ENCODE peak calls at places on chromosomes 12 and 14, in ten cellular contexts. F, G, S, B, Y, C, U, L, O and Z are unnamed samples. For H3K27me3, the result is how much of the 10 kb centered on the place peaks cover.

GRCh38 chr12:41663487-41664258 is 475.6 kb downstream of the PDZRN4 start:
- DNase-seq in F (no peak), G (no peak), S (no peak), B (no peak), Y (no peak), C (no peak), U (no peak), L (peak), O (no peak), Z (no peak)

GRCh38 chr12:96981053-96981452 is 74.0 kb downstream of the NEDD1 start:
- DNase-seq in F (no peak), G (no peak), S (no peak), B (no peak), Y (no peak), C (no peak), U (no peak), L (no peak), O (no peak), Z (peak)

GRCh38 chr12:80837342-80837978 is 100.3 kb downstream of the LIN7A start:
- DNase-seq in F (no peak), G (no peak), S (no peak), B (no peak), Y (no peak), C (no peak), U (peak), L (peak), O (peak), Z (no peak)

GRCh38 chr12:70543444-70543843 is 93.8 kb downstream of the PTPRB start:
- DNase-seq in F (no peak), G (no peak), S (no peak), B (no peak), Y (no peak), C (no peak), U (no peak), L (peak), O (no peak), Z (no peak)

GRCh38 chr12:91763654-91764439 is 381.8 kb downstream of the BTG1 start:
- DNase-seq in F (no peak), G (no peak), S (no peak), B (no peak), Y (no peak), C (no peak), U (no peak), L (no peak), O (no peak), Z (no peak)

GRCh38 chr14:74014299-74014698 is 4.8 kb downstream of the ENTPD5 start:
- DNase-seq in F (no peak), G (no peak), S (no peak), B (no peak), Y (no peak), C (no peak), U (no peak), L (no peak), O (no peak), Z (no peak)

GRCh38 chr14:93018401-93018800 is 95.5 kb downstream of the CHGA start:
- DNase-seq in F (no peak), G (no peak), S (no peak), B (no peak), Y (no peak), C (no peak), U (no peak), L (no peak), O (no peak), Z (no peak)

GRCh38 chr12:98998697-98999299 is 353.7 kb downstream of the APAF1 start:
- DNase-seq in F (no peak), G (no peak), S (no peak), B (no peak), Y (no peak), C (peak), U (no peak), L (peak), O (no peak), Z (no peak)

GRCh38 chr12:76012656-76013055 is 18.9 kb downstream of the PHLDA1 start:
- DNase-seq in F (no peak), G (no peak), S (no peak), B (no peak), Y (no peak), C (no peak), U (no peak), L (no peak), O (no peak), Z (no peak)

DNA sequence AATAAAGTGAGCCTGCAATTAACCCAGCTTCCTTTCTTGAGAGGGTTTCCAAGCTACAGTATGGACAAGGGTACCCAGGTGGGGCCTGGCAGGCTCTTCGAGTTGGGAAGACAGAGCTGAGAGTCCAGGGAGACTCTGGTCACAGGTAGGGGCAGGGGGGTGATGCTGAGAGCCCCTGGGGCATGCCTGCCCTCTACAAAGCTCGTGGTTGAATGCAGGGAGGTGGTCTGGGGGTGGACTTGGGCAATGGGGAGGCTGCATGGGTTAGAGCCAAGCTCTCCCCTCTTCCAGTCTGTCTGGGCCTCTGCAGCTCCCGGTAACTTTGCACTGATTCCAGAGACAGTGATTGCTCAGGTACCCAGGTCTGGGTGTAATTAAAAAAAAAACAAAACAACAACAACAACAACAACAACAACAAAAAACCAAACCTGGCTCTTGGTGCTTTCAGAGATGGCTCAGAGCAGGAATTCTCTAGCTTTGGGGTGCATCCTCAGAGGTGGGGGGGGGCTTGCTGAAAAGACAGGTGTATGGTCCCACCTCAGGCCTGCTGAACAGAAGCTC is 30.8 kb upstream of the PPP2R5C start:
- DNase-seq in F (no peak), G (no peak), S (no peak), B (peak), Y (peak), C (no peak), U (no peak), L (no peak), O (no peak), Z (no peak)
- H3K27me3 ChIP-seq in F (under half), G (under half), S (under half), B (under half), Y (under half), C (under half), U (under half), L (under half), O (under half), Z (under half)

DNA sequence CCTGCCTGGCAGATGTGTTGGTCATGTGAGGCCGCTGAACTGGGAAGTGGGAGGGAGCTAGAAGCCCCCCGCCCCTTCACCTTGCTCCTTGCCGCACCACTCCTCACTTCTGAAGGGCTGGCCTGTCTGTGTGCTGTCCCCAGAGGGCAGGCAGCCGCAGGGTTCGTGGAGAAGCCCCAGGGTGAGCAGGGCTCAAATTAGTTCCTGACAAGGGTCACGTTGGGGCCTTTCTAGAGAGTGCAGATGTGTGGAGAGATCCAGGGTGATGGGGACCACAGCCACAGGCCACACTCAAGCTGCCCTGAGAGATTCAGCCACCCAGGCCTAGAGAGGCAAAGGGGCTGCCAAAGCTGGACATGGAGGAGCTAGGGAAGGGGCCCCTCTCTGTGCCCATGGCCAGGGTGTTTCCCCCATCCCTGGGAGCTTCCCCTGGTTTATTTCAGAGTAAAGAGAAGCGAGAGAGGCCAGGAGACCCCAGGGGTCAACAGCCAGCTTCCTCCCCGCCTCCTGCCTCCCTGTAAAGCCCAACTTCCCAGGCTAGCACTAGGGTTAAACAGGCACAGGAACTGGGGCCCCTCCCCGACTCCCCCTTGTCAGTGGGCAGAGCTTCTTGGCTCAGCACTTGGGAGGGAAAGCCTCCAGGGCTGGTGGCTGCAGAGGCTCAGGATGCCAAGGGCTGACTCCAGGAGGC is 16.2 kb downstream of the SLC25A29 start:
- DNase-seq in F (peak), G (no peak), S (no peak), B (peak), Y (peak), C (no peak), U (no peak), L (no peak), O (no peak), Z (peak)
- TF ChIP-seq POLR2AphosphoS5 in F (no peak), G (no peak), S (no peak), B (no peak), Y (no peak), C (no peak), U (no peak), L (no peak), O (no peak), Z (no peak)

DNA sequence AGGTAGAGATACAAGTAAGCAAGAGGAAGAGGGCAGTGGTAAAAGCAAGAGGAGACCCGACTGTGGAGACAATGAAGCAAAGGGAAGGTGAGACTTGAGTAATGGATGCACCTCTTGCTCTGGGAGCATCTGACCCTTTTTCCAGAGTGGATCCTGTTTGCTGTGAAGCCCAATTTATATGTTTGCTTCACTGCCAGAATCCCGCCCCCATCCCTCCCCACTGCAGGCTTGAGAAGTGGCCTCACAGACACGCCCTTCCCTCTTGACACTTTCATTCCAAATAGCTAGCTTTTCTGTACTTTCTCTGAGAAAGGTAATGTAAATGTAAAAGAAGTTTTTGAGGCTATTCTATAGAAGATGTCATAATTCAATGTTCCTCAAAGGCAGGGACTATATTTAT is 673 bp upstream of the PFKM start:
- DNase-seq in F (no peak), G (no peak), S (no peak), B (no peak), Y (no peak), C (peak), U (no peak), L (no peak), O (no peak), Z (no peak)
- H3K4me3 ChIP-seq in F (peak), G (peak), S (peak), B (peak), Y (peak), C (peak), U (peak), L (peak), O (peak), Z (peak)

GRCh38 chr14:64461221-64461620 is 4.1 kb upstream of the AKAP5 start:
- DNase-seq in F (no peak), G (no peak), S (no peak), B (no peak), Y (no peak), C (no peak), U (no peak), L (no peak), O (no peak), Z (no peak)
- H3K27me3 ChIP-seq in F (under half), G (under half), S (under half), B (under half), Y (under half), C (under half), U (under half), L (under half), O (under half), Z (under half)

DNA sequence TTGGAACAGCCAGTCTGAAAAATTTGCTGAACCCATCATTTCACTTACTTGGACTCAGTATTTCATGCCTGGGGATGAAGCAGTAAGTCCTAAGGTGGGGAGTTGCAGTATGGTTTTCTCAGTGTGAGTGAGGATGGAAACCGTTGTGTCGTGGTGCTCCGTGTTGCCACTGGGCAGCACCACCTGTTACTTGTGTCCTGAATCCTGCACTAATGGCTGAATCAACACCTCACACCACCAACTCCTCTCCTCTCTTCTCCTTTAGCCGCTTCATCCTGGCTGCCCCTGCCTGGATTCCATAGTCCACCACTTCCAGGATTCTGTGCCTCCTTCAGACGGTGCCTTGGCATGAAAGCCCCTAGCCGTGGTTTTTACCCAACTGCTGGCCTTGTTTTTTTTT is 3.0 kb upstream of the EP400 start:
- DNase-seq in F (no peak), G (no peak), S (no peak), B (peak), Y (peak), C (no peak), U (no peak), L (no peak), O (no peak), Z (no peak)
- TF ChIP-seq POLR2AphosphoS5 in F (no peak), G (no peak), S (no peak), B (no peak), Y (no peak), C (no peak), U (no peak), L (no peak), O (peak), Z (no peak)

DNA sequence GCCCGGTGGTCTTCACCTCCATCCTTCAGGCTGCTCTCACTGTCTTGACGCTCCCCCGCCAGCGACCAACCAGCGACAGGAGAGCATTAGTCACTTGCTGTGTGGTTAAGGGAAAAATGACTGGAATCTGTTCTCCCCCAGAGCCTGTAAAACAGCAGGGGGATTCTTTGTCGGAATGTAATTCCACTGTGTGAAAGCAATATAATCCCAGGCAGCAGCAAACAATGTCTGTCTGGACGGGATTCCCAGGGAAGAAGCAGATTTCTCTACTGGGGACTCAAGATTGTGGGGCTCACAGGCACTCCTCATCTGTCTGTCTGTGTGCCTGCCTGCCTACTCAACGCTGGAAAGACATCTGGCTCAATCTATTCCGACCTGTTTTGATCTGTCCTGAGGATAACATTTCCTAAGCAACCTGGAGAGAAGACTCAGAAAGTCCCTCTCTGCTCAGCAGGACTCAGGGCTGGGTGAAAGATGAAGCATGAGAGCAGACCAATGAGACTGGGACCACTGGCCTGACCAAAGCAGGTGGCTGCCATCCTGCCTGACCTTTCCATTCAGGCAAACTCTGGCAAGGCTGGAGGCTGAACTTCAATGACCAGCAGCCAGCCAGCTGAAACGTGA is 54.6 kb downstream of the NUAK1 start:
- DNase-seq in F (no peak), G (no peak), S (no peak), B (no peak), Y (no peak), C (no peak), U (no peak), L (peak), O (peak), Z (no peak)
- H3K4me3 ChIP-seq in F (no peak), G (no peak), S (no peak), B (no peak), Y (no peak), C (no peak), U (no peak), L (no peak), O (no peak), Z (no peak)

GRCh38 chr14:33848706-33849454 is 102.0 kb downstream of the EGLN3 start:
- DNase-seq in F (peak), G (peak), S (no peak), B (no peak), Y (no peak), C (peak), U (peak), L (peak), O (peak), Z (no peak)
- H3K27me3 ChIP-seq in F (under half), G (under half), S (under half), B (under half), Y (under half), C (under half), U (under half), L (under half), O (under half), Z (under half)

GRCh38 chr12:121628536-121628935 is 2.2 kb downstream of the ORAI1 start:
- DNase-seq in F (no peak), G (no peak), S (no peak), B (no peak), Y (no peak), C (no peak), U (no peak), L (no peak), O (no peak), Z (no peak)

GRCh38 chr12:121628037-121628436 is 1.7 kb downstream of the ORAI1 start:
- DNase-seq in F (peak), G (peak), S (no peak), B (no peak), Y (peak), C (peak), U (no peak), L (no peak), O (no peak), Z (no peak)

GRCh38 chr12:121626087-121626852 is at the start of gene ORAI1:
- DNase-seq in F (peak), G (peak), S (peak), B (peak), Y (peak), C (peak), U (peak), L (peak), O (peak), Z (peak)

GRCh38 chr12:121630791-121631190 is 4.5 kb downstream of the ORAI1 start:
- DNase-seq in F (no peak), G (no peak), S (no peak), B (no peak), Y (no peak), C (no peak), U (no peak), L (no peak), O (no peak), Z (no peak)

GRCh38 chr12:121626853-121627623 is 708 bp downstream of the ORAI1 start:
- DNase-seq in F (peak), G (peak), S (no peak), B (peak), Y (peak), C (peak), U (peak), L (no peak), O (peak), Z (peak)
- TF ChIP-seq POLR2AphosphoS5 in F (no peak), G (no peak), S (peak), B (no peak), Y (peak), C (no peak), U (no peak), L (no peak), O (peak), Z (no peak)

GRCh38 chr14:69654109-69654508 is 42.7 kb downstream of the SUSD6 start:
- DNase-seq in F (peak), G (no peak), S (no peak), B (no peak), Y (no peak), C (no peak), U (peak), L (no peak), O (no peak), Z (no peak)

GRCh38 chr14:69651653-69652052 is 40.3 kb downstream of the SUSD6 start:
- DNase-seq in F (no peak), G (no peak), S (no peak), B (no peak), Y (no peak), C (peak), U (no peak), L (no peak), O (no peak), Z (no peak)

GRCh38 chr14:69650948-69651369 is 39.6 kb downstream of the SUSD6 start:
- DNase-seq in F (no peak), G (no peak), S (no peak), B (no peak), Y (no peak), C (no peak), U (no peak), L (no peak), O (no peak), Z (peak)

GRCh38 chr14:69648480-69649414 is 37.4 kb downstream of the SUSD6 start:
- DNase-seq in F (no peak), G (no peak), S (peak), B (no peak), Y (no peak), C (no peak), U (no peak), L (no peak), O (no peak), Z (no peak)

GRCh38 chr14:69652942-69653680 is 41.7 kb downstream of the SUSD6 start:
- DNase-seq in F (peak), G (peak), S (no peak), B (no peak), Y (peak), C (peak), U (no peak), L (no peak), O (no peak), Z (no peak)
- H3K4me3 ChIP-seq in F (no peak), G (no peak), S (no peak), B (no peak), Y (no peak), C (peak), U (no peak), L (no peak), O (no peak), Z (no peak)